ENCODE peak calls at places on chromosomes 5 and 9, in eight cellular contexts. W is uterus, D is cardiac muscle cell, P is fibroblast of lung, Y is ovary, L is ascending aorta, C is adrenal gland, F is esophagus squamous epithelium. I is an unnamed sample. For H3K4me1, the result is how much of the 10 kb centered on the place peaks cover.

GRCh38 chr5:138022912-138023311 is 10.0 kb downstream of the FAM13B start:
- DNase-seq in W (no peak), D (no peak), P (no peak), Y (no peak), L (no peak), C (no peak), F (no peak), I (no peak)

GRCh38 chr9:96050048-96050875 is 174.8 kb downstream of the ERCC6L2 start:
- DNase-seq in W (no peak), D (no peak), P (no peak), Y (no peak), L (no peak), C (no peak), F (no peak), I (no peak)

GRCh38 chr5:6362846-6363245 is 15.5 kb downstream of the MED10 start:
- DNase-seq in W (no peak), D (no peak), P (no peak), Y (no peak), L (no peak), C (no peak), F (no peak), I (no peak)

GRCh38 chr5:160020266-160020770 is 11.4 kb downstream of the TTC1 start:
- DNase-seq in W (no peak), D (no peak), P (no peak), Y (no peak), L (no peak), C (no peak), F (no peak), I (no peak)

GRCh38 chr9:13778486-13779110 is 499.1 kb upstream of the MPDZ start:
- DNase-seq in W (no peak), D (peak), P (peak), Y (no peak), L (no peak), C (no peak), F (no peak), I (no peak)

GRCh38 chr9:7139886-7140285 is 382.1 kb downstream of the KDM4C start:
- DNase-seq in W (no peak), D (no peak), P (no peak), Y (no peak), L (no peak), C (no peak), F (no peak), I (no peak)

GRCh38 chr5:61675015-61675692 is 343.1 kb downstream of the ZSWIM6 start:
- DNase-seq in W (no peak), D (no peak), P (no peak), Y (no peak), L (no peak), C (no peak), F (no peak), I (no peak)

GRCh38 chr9:28031521-28032177 is 458.4 kb upstream of the C9orf72 start:
- DNase-seq in W (no peak), D (no peak), P (peak), Y (no peak), L (no peak), C (no peak), F (no peak), I (no peak)

GRCh38 chr5:169808118-169808581 is 171.1 kb downstream of the DOCK2 start:
- DNase-seq in W (no peak), D (no peak), P (no peak), Y (no peak), L (no peak), C (no peak), F (no peak), I (no peak)

GRCh38 chr5:129541648-129542251 is 81.7 kb downstream of the ADAMTS19 start:
- DNase-seq in W (no peak), D (peak), P (peak), Y (no peak), L (no peak), C (no peak), F (no peak), I (no peak)
- TF ChIP-seq CTCF in W (no peak), D (peak), P (no peak), Y (no peak), L (no peak), C (no peak), F (no peak), I (peak)

GRCh38 chr5:14157494-14157782 is 14.3 kb downstream of the TRIO start:
- DNase-seq in W (no peak), D (no peak), P (no peak), Y (no peak), L (no peak), C (no peak), F (no peak), I (no peak)

GRCh38 chr5:14160116-14160515 is 17.0 kb downstream of the TRIO start:
- DNase-seq in W (no peak), D (no peak), P (no peak), Y (no peak), L (no peak), C (no peak), F (no peak), I (no peak)

GRCh38 chr5:14156611-14157493 is 13.7 kb downstream of the TRIO start:
- DNase-seq in W (peak), D (peak), P (peak), Y (peak), L (no peak), C (peak), F (no peak), I (no peak)

GRCh38 chr5:14161825-14162556 is 18.8 kb downstream of the TRIO start:
- DNase-seq in W (no peak), D (no peak), P (peak), Y (no peak), L (no peak), C (no peak), F (no peak), I (no peak)

GRCh38 chr5:14158890-14159666 is 15.9 kb downstream of the TRIO start:
- DNase-seq in W (no peak), D (no peak), P (no peak), Y (no peak), L (no peak), C (no peak), F (no peak), I (no peak)
- H3K4me1 ChIP-seq in W (under half), D (under half), P (under half), Y (under half), L (under half), C (under half), F (under half), I (under half)

GRCh38 chr9:121749614-121750013 is 98.2 kb downstream of the DAB2IP start:
- DNase-seq in W (no peak), D (no peak), P (no peak), Y (no peak), L (no peak), C (no peak), F (no peak), I (no peak)
- H3K27ac ChIP-seq in W (peak), D (peak), P (no peak), Y (no peak), L (peak), C (peak), F (peak), I (no peak)

GRCh38 chr5:98769256-98770157 is 4.0 kb upstream of the RGMB start:
- DNase-seq in W (peak), D (peak), P (peak), Y (peak), L (no peak), C (peak), F (no peak), I (peak)
- TF ChIP-seq CTCF in W (no peak), D (no peak), P (no peak), Y (no peak), L (no peak), C (peak), F (peak), I (peak)

GRCh38 chr5:14266686-14267085 is 123.5 kb downstream of the TRIO start:
- DNase-seq in W (no peak), D (peak), P (no peak), Y (no peak), L (no peak), C (no peak), F (no peak), I (no peak)
- H3K4me1 ChIP-seq in W (under half), D (half or more), P (under half), Y (under half), L (under half), C (under half), F (under half), I (half or more)

DNA sequence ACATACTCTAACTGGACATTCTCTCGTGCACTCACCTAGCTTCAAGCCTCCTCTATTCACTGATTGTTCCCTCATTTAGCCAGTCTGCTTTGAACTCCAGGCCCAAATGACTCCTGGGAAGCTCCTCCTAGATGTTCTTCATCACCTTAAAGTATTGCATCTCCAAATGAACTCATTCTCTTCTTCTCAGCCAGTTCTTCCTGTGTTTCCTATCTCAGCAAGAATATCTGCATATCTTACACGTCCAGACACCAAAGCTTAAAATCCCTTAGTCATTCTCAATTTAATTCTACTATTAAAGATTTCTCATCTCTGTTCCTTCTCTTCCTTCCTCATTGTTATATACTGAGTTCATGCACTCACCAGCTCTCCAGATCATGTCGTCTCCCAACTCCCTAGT is 118.6 kb upstream of the DAB2 start:
- DNase-seq in W (no peak), D (no peak), P (no peak), Y (no peak), L (no peak), C (no peak), F (no peak), I (no peak)
- H3K27ac ChIP-seq in W (no peak), D (no peak), P (no peak), Y (no peak), L (no peak), C (no peak), F (no peak), I (no peak)